ENCODE peak calls at places on chromosomes 6 and 20, in five cellular contexts. X, C, S, Y and F are unnamed samples. For H3K36me3, the result is how much of the 10 kb centered on the place peaks cover.

GRCh38 chr6:161618816-161619454 is 345.1 kb upstream of the AGPAT4 start:
- DNase-seq in X (peak), C (peak), S (no peak), Y (peak), F (peak)

GRCh38 chr20:62208061-62208804 is 11.8 kb downstream of the HRH3 start:
- DNase-seq in X (no peak), C (no peak), S (no peak), Y (no peak), F (no peak)

GRCh38 chr6:24935753-24936152 is at the start of gene RIPOR2:
- DNase-seq in X (peak), C (no peak), S (peak), Y (peak), F (peak)

GRCh38 chr6:34484899-34485298 is 19.0 kb downstream of the PACSIN1 start:
- DNase-seq in X (no peak), C (no peak), S (no peak), Y (no peak), F (no peak)

GRCh38 chr20:39081255-39081654 is 119.1 kb downstream of the DHX35 start:
- DNase-seq in X (peak), C (peak), S (peak), Y (peak), F (peak)

GRCh38 chr6:21887301-21888185 is 294.0 kb downstream of the SOX4 start:
- DNase-seq in X (no peak), C (peak), S (no peak), Y (peak), F (no peak)

GRCh38 chr6:30450908-30451818 is 38.1 kb upstream of the HLA-E start:
- DNase-seq in X (peak), C (peak), S (peak), Y (peak), F (no peak)

GRCh38 chr6:113447088-113447831 is 409.9 kb upstream of the MARCKS start:
- DNase-seq in X (no peak), C (peak), S (no peak), Y (no peak), F (no peak)

GRCh38 chr6:90712165-90712564 is 125.3 kb upstream of the MAP3K7 start:
- DNase-seq in X (no peak), C (peak), S (no peak), Y (no peak), F (no peak)

GRCh38 chr6:68339488-68339887 is 295.6 kb upstream of the ADGRB3 start:
- DNase-seq in X (no peak), C (no peak), S (no peak), Y (no peak), F (no peak)

GRCh38 chr20:58366866-58367265 is 22.2 kb upstream of the VAPB start:
- DNase-seq in X (no peak), C (peak), S (no peak), Y (no peak), F (no peak)

GRCh38 chr6:30323806-30324205 is 2.9 kb upstream of the TRIM39 start:
- DNase-seq in X (no peak), C (peak), S (no peak), Y (no peak), F (no peak)

GRCh38 chr6:15062311-15063252 is 183.3 kb upstream of the JARID2 start:
- DNase-seq in X (no peak), C (peak), S (no peak), Y (no peak), F (no peak)

GRCh38 chr20:38842558-38842981 is 37.1 kb downstream of the PPP1R16B start:
- DNase-seq in X (no peak), C (no peak), S (peak), Y (no peak), F (no peak)

GRCh38 chr6:124090491-124090890 is 286.8 kb downstream of the NKAIN2 start:
- DNase-seq in X (no peak), C (no peak), S (no peak), Y (no peak), F (no peak)

GRCh38 chr6:8277769-8278168 is 157.6 kb downstream of the SLC35B3 start:
- DNase-seq in X (peak), C (no peak), S (no peak), Y (no peak), F (no peak)

GRCh38 chr20:45467861-45468260 is 1.7 kb upstream of the WFDC2 start:
- DNase-seq in X (no peak), C (no peak), S (peak), Y (no peak), F (no peak)

GRCh38 chr6:136614994-136615393 is 64.8 kb upstream of the MAP7 start:
- DNase-seq in X (no peak), C (no peak), S (no peak), Y (no peak), F (no peak)

GRCh38 chr6:16676978-16677377 is 84.3 kb downstream of the ATXN1 start:
- DNase-seq in X (peak), C (peak), S (no peak), Y (no peak), F (peak)

GRCh38 chr6:35096129-35096852 is 44.8 kb downstream of the TCP11 start:
- DNase-seq in X (no peak), C (peak), S (no peak), Y (no peak), F (no peak)

GRCh38 chr20:37907677-37908397 is 4.9 kb downstream of the VSTM2L start:
- DNase-seq in X (peak), C (peak), S (no peak), Y (no peak), F (peak)

GRCh38 chr6:74073896-74074295 is 377.9 kb downstream of the CD109 start:
- DNase-seq in X (no peak), C (peak), S (no peak), Y (no peak), F (no peak)

GRCh38 chr20:19531446-19531845 is 226.6 kb upstream of the RIN2 start:
- DNase-seq in X (no peak), C (no peak), S (no peak), Y (no peak), F (no peak)

GRCh38 chr6:136751478-136751956 is 40.8 kb downstream of the MAP3K5 start:
- DNase-seq in X (no peak), C (peak), S (no peak), Y (no peak), F (no peak)

GRCh38 chr6:20021795-20022194 is 184.6 kb downstream of the ID4 start:
- DNase-seq in X (no peak), C (no peak), S (no peak), Y (no peak), F (no peak)

GRCh38 chr6:145893586-145893985 is 70.6 kb downstream of the SHPRH start:
- DNase-seq in X (no peak), C (no peak), S (no peak), Y (no peak), F (no peak)
- H3K36me3 ChIP-seq in X (under half), C (under half), S (under half), Y (half or more), F (under half)

DNA sequence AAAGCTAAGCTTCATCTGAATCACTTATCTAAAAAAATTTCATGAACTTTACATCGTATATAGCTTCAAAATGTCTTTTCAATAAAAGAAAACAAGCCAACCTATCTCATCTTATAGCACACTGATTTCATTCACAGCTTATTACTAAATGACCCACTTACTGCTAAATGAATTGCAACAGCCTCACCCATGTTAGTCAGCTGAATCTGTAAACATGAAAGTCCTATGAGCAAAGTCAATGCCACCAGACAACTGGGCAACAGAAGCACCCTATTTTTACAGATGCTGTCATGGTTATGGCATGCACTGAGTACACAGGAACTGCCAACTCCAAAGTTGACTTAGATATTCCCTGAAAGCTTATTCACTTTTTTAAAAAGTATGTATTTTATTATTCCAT is 41.2 kb upstream of the DST start:
- DNase-seq in X (no peak), C (peak), S (no peak), Y (no peak), F (no peak)
- H3K27ac ChIP-seq in X (no peak), C (peak), S (no peak), Y (peak), F (no peak)

GRCh38 chr6:28118217-28118616 is 6.2 kb upstream of the ZSCAN16 start:
- DNase-seq in X (no peak), C (no peak), S (no peak), Y (no peak), F (no peak)

GRCh38 chr6:28117386-28118050 is 6.9 kb upstream of the ZSCAN16 start:
- DNase-seq in X (no peak), C (no peak), S (no peak), Y (no peak), F (no peak)

GRCh38 chr6:28111964-28112363 is 12.4 kb upstream of the ZSCAN16 start:
- DNase-seq in X (no peak), C (no peak), S (no peak), Y (no peak), F (no peak)

GRCh38 chr6:28115799-28116198 is 8.6 kb upstream of the ZSCAN16 start:
- DNase-seq in X (no peak), C (no peak), S (no peak), Y (no peak), F (no peak)
- H3K36me3 ChIP-seq in X (under half), C (under half), S (under half), Y (half or more), F (under half)

DNA sequence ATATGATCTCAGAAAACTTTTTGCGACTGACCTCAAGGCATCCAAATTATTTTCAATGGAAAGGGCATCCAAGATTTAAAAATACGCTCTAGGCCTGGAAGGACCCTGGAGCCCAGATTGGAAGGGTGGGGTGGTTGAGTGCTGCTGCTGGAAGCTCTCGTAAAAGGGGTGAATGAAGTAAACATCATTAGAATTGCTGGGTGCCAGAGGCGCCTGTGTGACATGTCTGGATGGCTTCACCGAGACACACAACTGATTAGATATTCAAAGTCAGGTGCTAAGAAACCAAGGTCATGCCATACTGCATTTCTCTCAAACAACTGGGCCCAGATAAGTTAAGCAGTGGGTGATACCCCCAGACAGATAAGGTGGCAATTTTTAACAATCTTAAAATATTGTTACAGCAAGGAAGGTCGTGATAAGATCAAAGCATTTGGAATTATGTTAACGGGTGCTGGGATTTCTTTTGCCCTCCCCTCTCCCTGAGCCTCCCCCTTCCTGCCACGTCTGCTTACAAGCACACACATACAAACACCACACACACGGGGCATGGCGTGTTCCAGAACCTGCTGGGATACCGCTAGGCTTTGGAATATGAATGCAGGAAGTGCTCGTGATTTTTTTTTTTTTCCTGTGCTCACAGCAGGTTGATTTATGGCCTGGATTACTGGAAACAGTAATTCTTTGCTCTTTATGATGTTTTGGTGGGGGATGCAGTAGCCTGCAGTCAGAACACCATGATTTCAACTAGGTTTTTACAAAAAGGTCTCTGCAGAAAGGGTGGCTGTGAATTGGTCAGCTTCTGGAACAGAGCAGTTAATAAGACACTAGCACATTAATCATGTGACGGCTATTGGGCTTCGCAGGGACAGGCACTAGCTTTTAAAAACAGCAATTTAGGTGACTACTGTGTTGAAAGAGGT is 551.2 kb downstream of the QKI start:
- DNase-seq in X (no peak), C (peak), S (no peak), Y (peak), F (no peak)
- H3K27ac ChIP-seq in X (no peak), C (no peak), S (no peak), Y (peak), F (no peak)

GRCh38 chr6:6996124-6996523 is 111.6 kb upstream of the RREB1 start:
- DNase-seq in X (no peak), C (no peak), S (no peak), Y (no peak), F (no peak)

GRCh38 chr6:6995328-6995727 is 112.4 kb upstream of the RREB1 start:
- DNase-seq in X (no peak), C (no peak), S (no peak), Y (no peak), F (no peak)

GRCh38 chr6:6994796-6995195 is 113.0 kb upstream of the RREB1 start:
- DNase-seq in X (no peak), C (no peak), S (no peak), Y (peak), F (no peak)

GRCh38 chr6:6997282-6998193 is 110.2 kb upstream of the RREB1 start:
- DNase-seq in X (no peak), C (no peak), S (no peak), Y (no peak), F (no peak)

DNA sequence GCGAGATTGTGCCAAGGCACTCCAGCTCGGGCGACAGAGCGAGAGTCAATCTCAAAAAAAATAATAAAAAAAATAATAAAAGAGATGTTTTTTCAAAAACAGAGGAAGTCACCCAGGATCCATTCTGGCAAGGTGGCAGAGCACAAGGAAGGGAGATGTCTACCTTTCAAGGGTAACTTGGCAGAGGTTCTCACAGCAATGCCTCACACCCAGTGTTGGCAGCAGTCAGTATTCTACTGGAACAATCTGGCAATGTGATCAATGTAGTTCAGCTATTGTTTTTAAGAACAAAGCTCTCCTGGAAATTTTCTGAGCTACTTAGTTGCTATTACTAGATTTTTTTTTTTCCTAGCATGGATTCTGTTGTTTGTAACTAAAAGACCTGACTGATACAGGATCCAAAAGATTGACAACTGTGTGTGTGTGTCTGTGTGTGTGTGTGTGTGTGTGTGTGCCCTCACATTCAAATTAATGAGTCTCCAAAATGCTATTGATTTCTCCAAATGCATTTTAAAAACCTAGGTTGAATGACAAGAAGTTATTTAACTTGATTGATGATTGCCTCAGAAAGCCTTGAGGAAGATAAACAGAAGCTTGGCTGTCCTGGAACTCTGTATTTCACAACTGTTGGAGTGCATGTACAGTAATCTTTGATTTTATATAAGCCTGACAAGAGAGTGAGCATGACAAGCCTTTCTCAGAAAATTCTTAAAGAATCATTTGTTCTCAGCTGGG is 114.1 kb upstream of the RREB1 start:
- DNase-seq in X (no peak), C (no peak), S (no peak), Y (no peak), F (no peak)
- H3K36me3 ChIP-seq in X (under half), C (under half), S (under half), Y (under half), F (under half)

GRCh38 chr6:17883665-17884500 is 103.6 kb downstream of the KIF13A start:
- DNase-seq in X (no peak), C (no peak), S (no peak), Y (no peak), F (no peak)

GRCh38 chr6:17885079-17885478 is 102.4 kb downstream of the KIF13A start:
- DNase-seq in X (no peak), C (peak), S (no peak), Y (no peak), F (no peak)

GRCh38 chr6:17886891-17887290 is 100.5 kb downstream of the KIF13A start:
- DNase-seq in X (no peak), C (peak), S (no peak), Y (no peak), F (no peak)

GRCh38 chr6:17885889-17886576 is 101.4 kb downstream of the KIF13A start:
- DNase-seq in X (no peak), C (peak), S (no peak), Y (no peak), F (no peak)

DNA sequence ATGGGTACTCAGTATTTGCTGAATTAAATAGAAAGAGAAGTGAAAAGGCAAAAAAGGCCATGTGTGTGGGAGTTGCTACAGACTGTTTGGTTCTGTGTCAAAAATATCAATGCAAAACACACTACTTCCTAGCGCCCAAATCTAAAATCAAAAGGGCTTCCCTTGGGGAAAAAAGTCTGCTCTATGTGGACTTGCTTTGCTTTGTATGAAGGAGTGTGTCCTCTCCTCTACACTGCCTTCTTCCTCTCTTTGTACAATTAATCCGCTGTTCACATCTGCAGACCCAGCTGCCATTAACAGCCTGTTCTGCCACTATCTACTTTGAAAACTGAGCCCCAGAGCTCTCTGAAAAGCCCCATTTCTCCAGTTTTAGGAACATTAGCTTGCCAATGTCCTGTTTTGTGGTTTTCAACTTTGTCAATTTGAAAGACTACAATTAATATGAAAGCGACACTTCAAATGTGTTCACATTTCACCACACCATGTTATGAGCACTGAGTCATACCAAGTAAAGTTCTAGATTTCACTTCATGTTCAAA is 102.9 kb downstream of the KIF13A start:
- DNase-seq in X (no peak), C (peak), S (no peak), Y (no peak), F (no peak)
- H3K27ac ChIP-seq in X (no peak), C (no peak), S (no peak), Y (peak), F (no peak)

GRCh38 chr6:152364846-152365245 is 272.3 kb downstream of the SYNE1 start:
- DNase-seq in X (no peak), C (no peak), S (no peak), Y (no peak), F (no peak)

GRCh38 chr6:152356659-152357058 is 280.5 kb downstream of the SYNE1 start:
- DNase-seq in X (peak), C (peak), S (no peak), Y (no peak), F (no peak)

GRCh38 chr6:152356016-152356415 is 281.1 kb downstream of the SYNE1 start:
- DNase-seq in X (no peak), C (no peak), S (no peak), Y (no peak), F (no peak)

GRCh38 chr6:152355166-152355565 is 282.0 kb downstream of the SYNE1 start:
- DNase-seq in X (peak), C (no peak), S (no peak), Y (no peak), F (no peak)

GRCh38 chr6:152360016-152360415 is 277.1 kb downstream of the SYNE1 start:
- DNase-seq in X (no peak), C (no peak), S (no peak), Y (no peak), F (no peak)
- H3K36me3 ChIP-seq in X (under half), C (under half), S (half or more), Y (half or more), F (under half)